ENCODE peak calls at places on chromosomes 11 and 22, in four cellular contexts. One of them, this sample, is unnamed.

GRCh38 chr11:130980463-130980862 is 64.2 kb upstream of the SNX19 start:
- DNase-seq in prostate gland: no peak
- DNase-seq in transverse colon: no peak
- DNase-seq in IMR-90: no peak
- DNase-seq in this sample: no peak

GRCh38 chr11:107799245-107799859 is 59.2 kb downstream of the SLC35F2 start:
- DNase-seq in prostate gland: peak; percentile 44
- DNase-seq in IMR-90: peak; percentile 57
- DNase-seq in transverse colon: peak; percentile 71
- DNase-seq in this sample: peak; percentile 92

GRCh38 chr11:86916330-86916729 is 38.9 kb downstream of the FZD4 start:
- DNase-seq in prostate gland: no peak
- DNase-seq in IMR-90: peak; percentile 76
- DNase-seq in transverse colon: no peak
- DNase-seq in this sample: no peak

GRCh38 chr22:21984793-21985192 is 2.2 kb upstream of the TOP3B start:
- DNase-seq in transverse colon: no peak
- DNase-seq in prostate gland: no peak
- DNase-seq in IMR-90: peak; percentile 40
- DNase-seq in this sample: no peak

GRCh38 chr11:69554849-69555248 is 73.4 kb downstream of the LINC01488 start:
- DNase-seq in prostate gland: no peak
- DNase-seq in transverse colon: no peak
- DNase-seq in IMR-90: no peak
- DNase-seq in this sample: no peak

GRCh38 chr22:24969588-24970301 is 17.2 kb downstream of the KIAA1671 start:
- DNase-seq in transverse colon: peak; percentile 19
- DNase-seq in IMR-90: no peak
- DNase-seq in prostate gland: peak; percentile 91
- DNase-seq in this sample: no peak

GRCh38 chr11:13105237-13105844 is 96.2 kb downstream of the RASSF10 start:
- DNase-seq in IMR-90: no peak
- DNase-seq in prostate gland: no peak
- DNase-seq in transverse colon: peak; percentile 22
- DNase-seq in this sample: peak; percentile 20

GRCh38 chr11:106152013-106152412 is 74.6 kb downstream of the AASDHPPT start:
- DNase-seq in transverse colon: no peak
- DNase-seq in IMR-90: peak; percentile 17
- DNase-seq in prostate gland: peak; percentile 39
- DNase-seq in this sample: peak; percentile 27

GRCh38 chr11:31240340-31240904 is 129.1 kb downstream of the DCDC1 start:
- DNase-seq in IMR-90: peak; percentile 33
- DNase-seq in prostate gland: peak; percentile 5
- DNase-seq in transverse colon: no peak
- DNase-seq in this sample: no peak

GRCh38 chr11:66317766-66318575 is 1.1 kb upstream of the CD248 start:
- DNase-seq in transverse colon: peak; percentile 47
- DNase-seq in IMR-90: peak; percentile 94
- DNase-seq in prostate gland: no peak
- DNase-seq in this sample: peak; percentile 85

GRCh38 chr11:89177691-89178231 is at the start of gene TYR:
- DNase-seq in prostate gland: no peak
- DNase-seq in IMR-90: no peak
- DNase-seq in transverse colon: no peak
- DNase-seq in this sample: no peak
- H3K4me3 ChIP-seq in prostate gland: no peak within 1 kb of the TSS
- H3K4me3 ChIP-seq in IMR-90: no peak within 1 kb of the TSS
- H3K4me3 ChIP-seq in transverse colon: no peak within 1 kb of the TSS
- H3K4me3 ChIP-seq in this sample: no peak within 1 kb of the TSS

GRCh38 chr11:61963282-61964057 is 4.0 kb downstream of the FTH1 start:
- DNase-seq in transverse colon: peak; percentile 45
- DNase-seq in prostate gland: no peak
- DNase-seq in IMR-90: peak; percentile 60
- DNase-seq in this sample: peak; percentile 78
- TF ChIP-seq POLR2A in transverse colon: peak; percentile 35
- TF ChIP-seq POLR2A in prostate gland: no peak
- TF ChIP-seq POLR2A in IMR-90: peak; percentile 88
- TF ChIP-seq POLR2A in this sample: no peak

GRCh38 chr11:65016705-65017104 is 2.7 kb downstream of the ARL2 start:
- DNase-seq in IMR-90: no peak
- DNase-seq in prostate gland: no peak
- DNase-seq in transverse colon: no peak
- DNase-seq in this sample: no peak

GRCh38 chr11:65013692-65014145 is 241 bp upstream of the ARL2 start:
- DNase-seq in transverse colon: peak; percentile 92
- DNase-seq in IMR-90: peak; percentile 87
- DNase-seq in prostate gland: peak; percentile 88
- DNase-seq in this sample: peak; percentile 97

GRCh38 chr11:65008873-65009272 is 5.1 kb upstream of the ARL2 start:
- DNase-seq in prostate gland: no peak
- DNase-seq in transverse colon: no peak
- DNase-seq in IMR-90: no peak
- DNase-seq in this sample: no peak

GRCh38 chr11:65014146-65014960 is at the start of gene ARL2:
- DNase-seq in IMR-90: no peak
- DNase-seq in prostate gland: peak; percentile 12
- DNase-seq in transverse colon: no peak
- DNase-seq in this sample: peak; percentile 80

DNA sequence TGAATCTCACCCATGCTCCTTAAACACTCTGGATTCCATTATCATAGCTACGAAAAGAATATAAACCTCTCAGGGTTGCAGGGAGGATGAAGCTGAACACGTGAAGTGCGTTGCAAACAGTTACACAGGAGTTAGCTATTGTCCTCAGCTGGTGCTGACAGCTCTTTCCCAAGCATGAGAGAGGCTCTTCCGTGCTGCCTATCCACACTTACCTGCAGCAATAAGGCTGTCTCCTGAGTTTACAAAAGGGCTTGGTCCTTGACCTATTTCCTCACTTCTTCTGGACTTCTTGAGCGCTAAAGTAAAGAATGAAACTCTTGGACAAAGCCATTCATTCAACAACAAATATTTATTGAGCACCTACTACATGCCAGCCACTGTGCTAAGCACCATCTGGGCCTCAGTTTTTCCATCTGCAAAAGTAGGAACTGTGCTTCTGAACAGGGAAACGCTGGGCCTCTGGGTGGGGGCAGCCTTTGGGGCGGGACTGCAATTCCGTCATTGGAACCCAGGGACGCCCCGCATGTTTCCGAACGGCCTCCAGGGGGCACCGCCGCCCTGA is 749 bp upstream of the ARL2 start:
- DNase-seq in transverse colon: peak; percentile 96
- DNase-seq in IMR-90: peak; percentile 82
- DNase-seq in prostate gland: peak; percentile 84
- DNase-seq in this sample: peak; percentile 99
- H3K4me3 ChIP-seq in transverse colon: peak overlapping the region; percentile 74
- H3K4me3 ChIP-seq in IMR-90: peak overlapping the region; percentile 57
- H3K4me3 ChIP-seq in prostate gland: peak overlapping the region; percentile 76
- H3K4me3 ChIP-seq in this sample: peak overlapping the region; percentile 61

GRCh38 chr11:61966673-61967176 is 709 bp downstream of the FTH1 start:
- DNase-seq in IMR-90: no peak
- DNase-seq in transverse colon: no peak
- DNase-seq in prostate gland: no peak
- DNase-seq in this sample: peak; percentile 86
- TF ChIP-seq POLR2A in IMR-90: no peak
- TF ChIP-seq POLR2A in transverse colon: no peak
- TF ChIP-seq POLR2A in prostate gland: no peak
- TF ChIP-seq POLR2A in this sample: no peak

GRCh38 chr11:64690235-64690634 is 32.8 kb downstream of the NRXN2 start:
- DNase-seq in prostate gland: no peak
- DNase-seq in IMR-90: no peak
- DNase-seq in transverse colon: no peak
- DNase-seq in this sample: no peak

GRCh38 chr11:64686466-64687175 is 36.4 kb downstream of the NRXN2 start:
- DNase-seq in transverse colon: no peak
- DNase-seq in prostate gland: no peak
- DNase-seq in IMR-90: peak; percentile 13
- DNase-seq in this sample: no peak

GRCh38 chr11:64687204-64687603 is 35.8 kb downstream of the NRXN2 start:
- DNase-seq in IMR-90: no peak
- DNase-seq in prostate gland: no peak
- DNase-seq in transverse colon: no peak
- DNase-seq in this sample: no peak

GRCh38 chr11:64687641-64688533 is 35.1 kb downstream of the NRXN2 start:
- DNase-seq in transverse colon: no peak
- DNase-seq in IMR-90: no peak
- DNase-seq in prostate gland: no peak
- DNase-seq in this sample: no peak

DNA sequence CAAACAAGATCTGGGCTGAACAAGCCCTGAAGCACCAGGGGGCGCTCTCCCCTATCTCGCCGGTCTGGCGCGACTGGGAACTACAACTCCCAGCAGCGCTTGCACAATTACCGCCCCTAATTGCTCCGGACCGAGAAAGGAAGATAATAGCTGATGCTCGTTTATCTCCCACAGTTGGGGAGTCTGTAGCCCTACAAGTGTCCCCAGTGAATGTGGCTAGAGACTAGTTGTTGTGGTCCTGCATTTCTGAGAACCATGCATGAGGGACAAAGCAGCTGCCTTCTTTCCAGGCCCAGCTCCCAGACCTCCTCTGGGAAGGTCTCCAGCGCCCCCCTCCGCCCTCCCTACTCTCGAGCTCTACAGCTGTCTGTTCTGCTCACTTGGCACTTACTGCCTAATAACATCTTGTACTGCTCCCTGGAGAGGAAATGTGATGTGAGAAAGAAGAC is 34.4 kb downstream of the NRXN2 start:
- DNase-seq in IMR-90: peak; percentile 79
- DNase-seq in prostate gland: peak; percentile 75
- DNase-seq in transverse colon: peak; percentile 89
- DNase-seq in this sample: peak; percentile 71
- H3K4me3 ChIP-seq in IMR-90: peak overlapping the region; percentile 59
- H3K4me3 ChIP-seq in prostate gland: peak overlapping the region; percentile 21
- H3K4me3 ChIP-seq in transverse colon: peak overlapping the region; percentile 50
- H3K4me3 ChIP-seq in this sample: no peak overlapping the region

GRCh38 chr11:111358038-111359001 is 20.8 kb downstream of the POU2AF1 start:
- DNase-seq in prostate gland: no peak
- DNase-seq in IMR-90: no peak
- DNase-seq in transverse colon: no peak
- DNase-seq in this sample: peak; percentile 78
- TF ChIP-seq POLR2A in prostate gland: no peak
- TF ChIP-seq POLR2A in IMR-90: no peak
- TF ChIP-seq POLR2A in transverse colon: no peak
- TF ChIP-seq POLR2A in this sample: no peak

DNA sequence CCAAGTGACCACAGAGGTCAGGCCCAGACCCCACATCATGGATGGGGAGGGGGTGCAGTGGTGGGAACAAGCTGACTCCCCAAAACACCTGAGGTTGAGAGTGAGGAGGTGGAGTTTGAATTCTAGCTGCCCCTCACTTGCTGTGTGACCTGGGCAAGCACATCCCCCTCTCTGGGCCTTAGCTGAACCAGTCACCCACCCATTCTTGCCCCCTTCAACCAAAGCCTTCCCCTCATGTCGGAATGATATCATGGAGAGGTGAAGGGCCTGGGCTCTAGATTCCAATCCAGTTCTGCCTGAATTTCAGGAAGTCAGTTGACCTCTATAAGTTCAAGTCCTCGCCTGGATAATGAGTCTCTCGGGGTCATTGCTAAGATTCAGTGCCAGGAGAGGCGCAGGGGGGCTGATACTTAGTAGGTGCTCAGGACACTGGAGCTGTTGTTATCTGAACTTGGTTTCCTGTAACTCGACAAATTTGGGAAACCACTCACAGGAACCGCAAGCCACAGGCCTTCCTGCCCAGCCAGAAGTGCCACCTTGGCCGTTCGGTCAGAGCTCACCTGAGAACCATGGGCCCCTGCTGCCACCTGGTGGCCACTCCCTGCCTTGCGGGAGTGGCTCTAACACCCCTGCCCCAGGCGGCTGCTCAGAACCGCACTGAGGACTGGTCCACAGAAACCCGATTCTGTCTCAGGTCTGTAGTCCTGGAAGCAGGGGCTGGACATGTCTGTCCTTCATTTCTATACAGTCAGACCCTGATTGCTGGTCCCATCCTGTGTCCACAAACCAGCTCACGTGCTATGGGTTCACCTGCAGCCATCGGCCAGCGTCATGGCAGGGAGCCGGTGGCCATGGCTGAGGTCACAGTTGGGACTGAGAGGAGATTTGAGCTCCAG is 6.9 kb downstream of the CDC42EP1 start:
- DNase-seq in IMR-90: peak; percentile 46
- DNase-seq in prostate gland: peak; percentile 90
- DNase-seq in transverse colon: peak; percentile 95
- DNase-seq in this sample: peak; percentile 96
- H3K4me3 ChIP-seq in IMR-90: no peak overlapping the region
- H3K4me3 ChIP-seq in prostate gland: no peak overlapping the region
- H3K4me3 ChIP-seq in transverse colon: no peak overlapping the region
- H3K4me3 ChIP-seq in this sample: no peak overlapping the region

This sample was measured in lower leg skin.